ENCODE peak calls at places on chromosomes 4 and X, in seven cellular contexts. H is fibroblast of lung, M is brain microvascular endothelial cell, W is PC-3, O is hepatocyte, T is body of pancreas, D is left ventricle myocardium inferior. Z is an unnamed sample.

GRCh38 chrX:41332408-41332987 is 1.5 kb upstream of the DDX3X start:
- DNase-seq in M (peak; percentile 12), O (peak; percentile 37), D (peak; percentile 13), T (peak; percentile 32), W (no peak), H (peak; percentile 37), Z (no peak)

GRCh38 chrX:39955621-39956020 is 142.1 kb downstream of the BCOR start:
- DNase-seq in T (no peak), H (no peak), D (no peak), O (no peak), M (no peak), W (no peak), Z (no peak)

GRCh38 chr4:176767183-176767582 is 25.5 kb downstream of the VEGFC start:
- DNase-seq in O (no peak), M (no peak), W (no peak), T (no peak), H (no peak), D (no peak), Z (no peak)

GRCh38 chrX:54184474-54184873 is 1.4 kb upstream of the FAM120C start:
- DNase-seq in O (no peak), H (no peak), T (no peak), M (no peak), W (no peak), D (no peak), Z (no peak)

GRCh38 chr4:183691897-183692296 is 32.8 kb downstream of the TRAPPC11 start:
- DNase-seq in M (no peak), H (no peak), D (no peak), T (no peak), O (no peak), W (no peak), Z (no peak)

GRCh38 chrX:153763989-153764755 is at the start of gene PLXNB3:
- DNase-seq in M (peak; percentile 43), O (peak; percentile 83), W (peak; percentile 94), H (peak; percentile 59), D (peak; percentile 71), T (peak; percentile 83), Z (peak; percentile 30)

GRCh38 chrX:49171752-49172279 is at the start of gene PLP2:
- DNase-seq in O (peak; percentile 74), H (peak; percentile 39), T (peak; percentile 64), W (peak; percentile 75), M (peak; percentile 29), D (peak; percentile 52), Z (no peak)

GRCh38 chr4:52987401-52988056 is 125.4 kb downstream of the RASL11B start:
- DNase-seq in H (no peak), D (no peak), M (peak; percentile 66), T (no peak), W (no peak), O (no peak), Z (no peak)

GRCh38 chr4:82891728-82892466 is 944 bp upstream of the SEC31A start:
- DNase-seq in D (no peak), O (peak; percentile 19), W (no peak), H (no peak), M (no peak), T (no peak), Z (no peak)

GRCh38 chr4:19455196-19455595 is 796.5 kb upstream of the SLIT2 start:
- DNase-seq in W (peak; percentile 72), T (no peak), H (no peak), O (no peak), D (no peak), M (no peak), Z (no peak)

GRCh38 chrX:21373637-21374162 is 518 bp upstream of the CNKSR2 start:
- DNase-seq in T (peak; percentile 3), M (no peak), D (peak; percentile 40), H (no peak), O (no peak), W (no peak), Z (no peak)

GRCh38 chr4:102174800-102175199 is 170.5 kb downstream of the SLC39A8 start:
- DNase-seq in H (no peak), W (peak; percentile 32), O (no peak), M (peak; percentile 44), D (no peak), T (no peak), Z (peak; percentile 97)

GRCh38 chrX:10011261-10011931 is 44.2 kb downstream of the CLDN34 start:
- DNase-seq in D (no peak), W (no peak), O (no peak), H (no peak), M (peak; percentile 39), T (no peak), Z (no peak)

DNA sequence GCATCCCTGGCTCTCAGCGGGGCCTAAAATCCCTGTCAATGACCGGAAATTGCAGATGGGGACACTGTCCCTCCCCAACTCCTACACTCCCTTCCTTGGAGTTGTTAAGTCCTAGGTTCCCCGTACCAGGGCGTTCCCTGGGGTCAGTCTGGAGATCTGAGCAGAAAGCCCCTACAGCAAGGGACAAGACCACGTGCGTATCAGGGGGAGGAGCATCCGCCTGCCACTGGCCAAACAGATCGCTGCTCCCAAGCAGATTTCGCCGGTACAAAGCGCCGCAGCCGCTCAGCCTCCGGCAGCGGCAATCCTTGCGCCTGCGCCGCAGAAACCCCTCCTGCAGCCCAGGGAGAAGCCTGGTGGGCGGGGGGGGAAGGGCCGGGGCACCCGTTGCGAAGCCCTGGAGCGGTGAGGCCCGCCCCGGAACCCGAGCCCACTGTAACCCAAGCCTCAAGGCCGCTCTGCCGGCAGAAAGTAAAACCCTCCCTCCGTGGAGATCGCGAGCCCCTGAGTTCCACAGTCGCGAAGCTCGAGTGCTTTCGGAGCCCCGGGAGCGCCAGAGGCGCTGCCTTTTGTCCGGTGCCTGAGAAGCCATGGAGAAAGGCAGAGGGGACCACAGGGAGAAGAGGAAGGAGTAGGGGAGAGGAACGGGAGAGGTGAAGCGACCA is 2.7 kb downstream of the CRMP1 start:
- DNase-seq in O (peak; percentile 65), D (no peak), T (peak; percentile 40), W (no peak), M (no peak), H (peak; percentile 11), Z (no peak)
- H3K4me3 ChIP-seq in O (no peak overlapping the region), D (peak overlapping the region; percentile 54), T (no peak overlapping the region), W (no peak overlapping the region), M (no peak overlapping the region), H (no peak overlapping the region), Z (no peak overlapping the region)

GRCh38 chr4:1599491-1600210 is 84.5 kb downstream of the FAM53A start:
- DNase-seq in M (no peak), O (no peak), D (no peak), W (no peak), T (no peak), H (no peak), Z (no peak)

GRCh38 chr4:1601533-1601835 is 82.6 kb downstream of the FAM53A start:
- DNase-seq in O (no peak), D (no peak), H (no peak), M (no peak), T (no peak), W (no peak), Z (no peak)

GRCh38 chr4:1601852-1602525 is 82.1 kb downstream of the FAM53A start:
- DNase-seq in H (no peak), W (no peak), T (no peak), D (no peak), O (no peak), M (no peak), Z (no peak)

GRCh38 chr4:1600211-1600780 is 83.8 kb downstream of the FAM53A start:
- DNase-seq in W (no peak), H (no peak), T (no peak), D (no peak), O (no peak), M (no peak), Z (no peak)

DNA sequence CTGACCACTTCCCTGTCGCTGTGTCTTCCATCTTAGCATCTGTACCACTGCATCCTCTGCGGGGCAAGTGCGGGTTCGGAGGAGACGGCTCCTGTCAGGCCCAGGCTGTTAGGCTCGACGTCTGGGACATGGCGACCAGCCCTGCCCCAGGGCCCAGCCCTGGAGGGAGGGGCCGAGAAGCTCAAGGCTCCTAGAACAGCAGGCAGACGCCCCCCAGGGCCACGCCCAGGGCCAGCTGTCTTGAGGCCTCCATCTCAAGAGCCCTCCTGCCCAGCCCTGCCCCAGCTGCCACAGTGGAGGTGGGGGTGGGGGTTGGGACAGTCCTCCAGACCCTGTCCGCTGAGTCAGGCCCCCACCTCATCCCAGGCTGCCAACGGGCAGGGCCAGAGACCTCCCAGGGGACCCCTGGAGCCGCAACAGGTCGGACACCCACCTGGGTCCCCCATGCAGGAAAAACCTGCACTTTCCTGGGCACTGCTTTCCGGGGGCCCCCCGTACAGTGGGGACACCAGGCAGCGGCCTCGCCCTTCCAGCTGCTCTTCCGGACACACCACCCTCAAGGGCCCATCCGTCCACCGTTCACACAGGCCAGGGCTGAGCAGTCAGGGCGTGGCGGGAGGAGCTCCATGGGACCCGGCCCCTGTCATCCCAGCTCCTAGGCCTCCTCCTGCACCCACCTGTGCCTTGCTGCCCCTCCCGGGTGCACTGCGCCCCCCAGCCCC is 83.1 kb downstream of the FAM53A start:
- DNase-seq in W (no peak), D (no peak), M (no peak), O (no peak), T (no peak), H (no peak), Z (no peak)
- TF ChIP-seq CTCF in W (no peak), D (no peak), M (no peak), O (no peak), T (no peak), H (no peak), Z (no peak)

DNA sequence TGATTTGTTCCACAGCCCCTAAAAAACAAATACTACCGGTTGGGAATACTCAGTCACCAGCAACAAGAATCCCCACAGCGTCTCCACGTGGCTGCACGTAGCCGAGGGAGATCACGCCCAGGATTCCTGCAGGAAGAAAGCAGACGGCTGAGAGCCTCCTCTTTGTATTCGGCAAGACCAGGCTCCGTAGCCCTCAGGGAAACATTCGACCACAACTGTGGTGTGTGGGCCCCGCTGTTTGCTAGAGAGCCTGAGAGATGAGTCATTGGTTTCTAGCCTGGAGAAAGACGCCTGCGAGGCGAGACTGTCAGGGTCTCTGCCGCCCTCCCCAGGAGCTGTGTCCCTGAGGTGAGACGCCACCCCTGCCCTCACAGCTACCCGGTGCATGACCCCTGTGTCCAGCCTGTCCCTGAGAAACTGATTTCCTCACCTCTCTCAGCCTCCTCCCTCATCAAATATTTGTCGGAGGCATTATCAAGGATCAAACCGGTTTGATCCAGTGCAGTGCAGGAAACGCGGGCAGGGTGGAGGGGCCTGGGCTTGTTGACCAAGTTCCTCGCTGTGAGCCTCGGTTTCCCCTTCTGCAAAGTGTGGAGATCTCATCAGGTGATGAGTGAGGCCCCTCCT is 4.7 kb upstream of the S100P start:
- DNase-seq in O (peak; percentile 90), M (peak; percentile 96), H (peak; percentile 82), T (peak; percentile 49), D (no peak), W (peak; percentile 92), Z (peak; percentile 63)
- H3K4me3 ChIP-seq in O (no peak overlapping the region), M (no peak overlapping the region), H (no peak overlapping the region), T (no peak overlapping the region), D (no peak overlapping the region), W (peak overlapping the region; percentile 21), Z (no peak overlapping the region)

DNA sequence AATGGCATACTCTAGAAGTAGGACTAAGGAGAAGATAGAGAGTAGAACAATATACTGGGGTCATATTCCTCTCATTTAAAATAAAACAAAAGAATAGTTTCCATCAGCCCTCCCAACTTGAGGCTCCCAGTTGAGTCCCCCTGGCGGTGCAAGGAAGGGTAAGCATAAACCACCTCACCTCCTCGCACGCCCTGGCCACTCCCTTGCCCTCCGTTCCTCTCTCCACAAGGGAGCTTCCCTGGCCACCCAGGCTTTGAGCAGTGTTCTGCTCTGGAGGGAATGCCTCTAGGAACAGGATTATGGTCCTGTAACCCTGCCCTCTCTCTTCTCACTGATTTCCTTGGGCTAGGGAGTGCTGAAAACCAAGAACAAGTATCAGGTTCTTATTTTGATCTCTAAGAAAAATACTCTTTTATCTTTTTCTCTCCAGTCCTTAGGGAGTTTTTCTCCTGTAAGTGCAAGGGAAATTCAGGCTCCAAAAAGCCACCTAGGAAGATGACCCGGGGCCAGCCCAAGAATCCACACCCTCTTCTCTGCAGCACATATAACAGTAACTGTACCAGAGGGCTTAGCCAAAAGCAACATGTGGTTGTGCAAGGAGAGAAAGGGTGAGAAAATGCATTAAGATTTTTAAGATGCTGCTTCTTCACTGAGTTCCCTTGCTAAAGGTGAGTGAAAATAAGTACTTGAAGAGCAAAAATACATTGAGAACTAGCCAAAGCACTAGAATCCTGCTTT is 69.9 kb downstream of the USP38 start:
- DNase-seq in W (no peak), D (no peak), O (no peak), M (no peak), H (no peak), T (no peak), Z (no peak)
- TF ChIP-seq CTCF in W (no peak), D (no peak), O (no peak), M (peak; percentile 22), H (no peak), T (no peak), Z (no peak)